ENCODE peak calls at places on chromosomes 7 and 10, in eight cellular contexts. H, O, Q, J, B, C, L and W are unnamed samples.

GRCh38 chr10:22086730-22087364 is 83.3 kb upstream of the DNAJC1 start:
- DNase-seq in C (no peak), Q (peak), L (no peak), J (peak), B (no peak), H (peak), O (peak), W (peak)

GRCh38 chr7:97064020-97064419 is 39.4 kb upstream of the DLX5 start:
- DNase-seq in H (no peak), Q (no peak), C (no peak), B (no peak), O (no peak), J (no peak), L (no peak), W (no peak)

GRCh38 chr7:28349637-28350036 is 62.7 kb upstream of the CREB5 start:
- DNase-seq in H (no peak), Q (peak), C (no peak), O (peak), L (no peak), B (no peak), J (no peak), W (no peak)

GRCh38 chr7:50418086-50418515 is 32.0 kb downstream of the FIGNL1 start:
- DNase-seq in L (peak), J (peak), C (peak), B (peak), Q (peak), O (peak), H (peak), W (peak)

GRCh38 chr10:11705687-11706086 is 36.5 kb upstream of the ECHDC3 start:
- DNase-seq in O (no peak), C (no peak), Q (peak), H (peak), J (peak), B (no peak), L (no peak), W (no peak)

GRCh38 chr7:131327049-131327625 is 539 bp upstream of the MKLN1 start:
- DNase-seq in B (no peak), L (peak), O (peak), Q (peak), C (peak), H (peak), J (peak), W (peak)

GRCh38 chr10:36634916-36635315 is 490.5 kb upstream of the ANKRD30A start:
- DNase-seq in B (no peak), Q (peak), H (peak), C (no peak), J (peak), L (no peak), O (peak), W (peak)

GRCh38 chr7:40701836-40702551 is 567.2 kb downstream of the SUGCT start:
- DNase-seq in O (no peak), B (no peak), L (no peak), H (peak), J (no peak), C (no peak), Q (peak), W (no peak)

GRCh38 chr7:128264477-128264876 is 23.4 kb downstream of the LEP start:
- DNase-seq in C (no peak), Q (no peak), O (peak), J (no peak), L (no peak), H (no peak), B (no peak), W (no peak)

GRCh38 chr10:60406182-60406581 is 16.5 kb upstream of the ANK3 start:
- DNase-seq in H (no peak), O (no peak), B (no peak), C (no peak), L (no peak), J (no peak), Q (no peak), W (no peak)

GRCh38 chr10:51468424-51468823 is 231.0 kb downstream of the CSTF2T start:
- DNase-seq in Q (peak), J (peak), L (no peak), H (no peak), C (no peak), O (peak), B (no peak), W (no peak)